ENCODE peak calls at places on chromosome 5, in six cellular contexts. O, W, I, Q, K and N are unnamed samples.

GRCh38 chr5:31144364-31144763 is 49.1 kb upstream of the CDH6 start:
- DNase-seq in O (no peak), W (no peak), I (no peak), Q (no peak), K (no peak), N (no peak)

GRCh38 chr5:78540335-78541057 is 108.1 kb downstream of the LHFPL2 start:
- DNase-seq in O (no peak), W (no peak), I (no peak), Q (no peak), K (peak; percentile 59), N (no peak)

GRCh38 chr5:95403996-95404395 is 12.8 kb downstream of the FAM81B start:
- DNase-seq in O (no peak), W (no peak), I (no peak), Q (no peak), K (no peak), N (no peak)

GRCh38 chr5:54616031-54616430 is 98.5 kb downstream of the SNX18 start:
- DNase-seq in O (no peak), W (peak; percentile 89), I (no peak), Q (no peak), K (peak; percentile 69), N (no peak)

GRCh38 chr5:151036556-151036955 is 16.2 kb downstream of the GPX3 start:
- DNase-seq in O (no peak), W (no peak), I (no peak), Q (no peak), K (no peak), N (no peak)

GRCh38 chr5:65395526-65396155 is 86.1 kb downstream of the ADAMTS6 start:
- DNase-seq in O (no peak), W (no peak), I (no peak), Q (no peak), K (no peak), N (no peak)

GRCh38 chr5:148730272-148730954 is 76.1 kb upstream of the HTR4 start:
- DNase-seq in O (no peak), W (no peak), I (no peak), Q (no peak), K (no peak), N (no peak)

GRCh38 chr5:73763300-73764032 is 137.5 kb downstream of the ARHGEF28 start:
- DNase-seq in O (no peak), W (no peak), I (no peak), Q (no peak), K (no peak), N (no peak)

GRCh38 chr5:118365718-118366117 is 622.6 kb downstream of the DTWD2 start:
- DNase-seq in O (no peak), W (no peak), I (no peak), Q (no peak), K (no peak), N (no peak)